ENCODE peak calls at places on chromosome 3, in six cellular contexts. One of them, this sample, is unnamed.

GRCh38 chr3:135784557-135784956 is 181.0 kb upstream of the PPP2R3A start:
- DNase-seq in posterior vena cava: no peak
- DNase-seq in GDM1: no peak
- DNase-seq in HTR-8/SVneo: no peak
- DNase-seq in neural progenitor cell: no peak
- DNase-seq in T-cell: no peak
- DNase-seq in this sample: no peak

GRCh38 chr3:9563851-9564250 is 10.2 kb upstream of the LHFPL4 start:
- DNase-seq in neural progenitor cell: no peak
- DNase-seq in GDM1: no peak
- DNase-seq in HTR-8/SVneo: no peak
- DNase-seq in T-cell: no peak
- DNase-seq in posterior vena cava: no peak
- DNase-seq in this sample: no peak

GRCh38 chr3:58998476-58999117 is 51.2 kb downstream of the CFAP20DC start:
- DNase-seq in posterior vena cava: no peak
- DNase-seq in T-cell: no peak
- DNase-seq in HTR-8/SVneo: peak
- DNase-seq in GDM1: no peak
- DNase-seq in neural progenitor cell: no peak
- DNase-seq in this sample: peak

GRCh38 chr3:127662051-127662469 is 10.7 kb upstream of the ABTB1 start:
- DNase-seq in neural progenitor cell: no peak
- DNase-seq in GDM1: no peak
- DNase-seq in posterior vena cava: peak
- DNase-seq in HTR-8/SVneo: no peak
- DNase-seq in T-cell: no peak
- DNase-seq in this sample: no peak

GRCh38 chr3:90015688-90016356 is 908.4 kb downstream of the EPHA3 start:
- DNase-seq in HTR-8/SVneo: peak
- DNase-seq in T-cell: no peak
- DNase-seq in GDM1: no peak
- DNase-seq in neural progenitor cell: peak
- DNase-seq in posterior vena cava: no peak
- DNase-seq in this sample: no peak

GRCh38 chr3:97742036-97742435 is 22.5 kb upstream of the ARL6 start:
- DNase-seq in neural progenitor cell: no peak
- DNase-seq in GDM1: no peak
- DNase-seq in HTR-8/SVneo: no peak
- DNase-seq in T-cell: no peak
- DNase-seq in posterior vena cava: no peak
- DNase-seq in this sample: no peak

GRCh38 chr3:127006781-127007436 is 24.0 kb downstream of the PLXNA1 start:
- DNase-seq in HTR-8/SVneo: no peak
- DNase-seq in neural progenitor cell: no peak
- DNase-seq in GDM1: no peak
- DNase-seq in T-cell: no peak
- DNase-seq in posterior vena cava: no peak
- DNase-seq in this sample: no peak

GRCh38 chr3:70531063-70531657 is 218.7 kb upstream of the MDFIC2 start:
- DNase-seq in posterior vena cava: no peak
- DNase-seq in T-cell: no peak
- DNase-seq in HTR-8/SVneo: peak
- DNase-seq in GDM1: no peak
- DNase-seq in neural progenitor cell: peak
- DNase-seq in this sample: no peak

GRCh38 chr3:42688487-42689420 is 3.4 kb downstream of the KLHL40 start:
- DNase-seq in neural progenitor cell: no peak
- DNase-seq in GDM1: no peak
- DNase-seq in posterior vena cava: peak
- DNase-seq in HTR-8/SVneo: no peak
- DNase-seq in T-cell: no peak
- DNase-seq in this sample: no peak

GRCh38 chr3:1609416-1609815 is 489.2 kb upstream of the CNTN4 start:
- DNase-seq in T-cell: no peak
- DNase-seq in posterior vena cava: no peak
- DNase-seq in GDM1: no peak
- DNase-seq in neural progenitor cell: no peak
- DNase-seq in HTR-8/SVneo: no peak
- DNase-seq in this sample: no peak

GRCh38 chr3:56917740-56918568 is 116.2 kb upstream of the ARHGEF3 start:
- DNase-seq in posterior vena cava: no peak
- DNase-seq in T-cell: no peak
- DNase-seq in neural progenitor cell: no peak
- DNase-seq in GDM1: no peak
- DNase-seq in HTR-8/SVneo: no peak
- DNase-seq in this sample: no peak

GRCh38 chr3:111831840-111832239 is 27.2 kb upstream of the PHLDB2 start:
- DNase-seq in HTR-8/SVneo: no peak
- DNase-seq in T-cell: no peak
- DNase-seq in posterior vena cava: no peak
- DNase-seq in neural progenitor cell: no peak
- DNase-seq in GDM1: no peak
- DNase-seq in this sample: no peak

GRCh38 chr3:183844606-183845005 is 19.2 kb upstream of the MAP6D1 start:
- DNase-seq in GDM1: no peak
- DNase-seq in posterior vena cava: no peak
- DNase-seq in HTR-8/SVneo: peak
- DNase-seq in T-cell: no peak
- DNase-seq in neural progenitor cell: no peak
- DNase-seq in this sample: peak

GRCh38 chr3:126266291-126266840 is 86.0 kb upstream of the ALDH1L1 start:
- DNase-seq in GDM1: no peak
- DNase-seq in neural progenitor cell: peak
- DNase-seq in T-cell: no peak
- DNase-seq in HTR-8/SVneo: no peak
- DNase-seq in posterior vena cava: no peak
- DNase-seq in this sample: no peak

GRCh38 chr3:190972840-190973270 is 110.4 kb upstream of the GMNC start:
- DNase-seq in HTR-8/SVneo: no peak
- DNase-seq in posterior vena cava: no peak
- DNase-seq in neural progenitor cell: no peak
- DNase-seq in T-cell: no peak
- DNase-seq in GDM1: no peak
- DNase-seq in this sample: no peak

GRCh38 chr3:49868951-49869454 is 703 bp downstream of the CAMKV start:
- DNase-seq in T-cell: no peak
- DNase-seq in posterior vena cava: no peak
- DNase-seq in GDM1: no peak
- DNase-seq in neural progenitor cell: peak
- DNase-seq in HTR-8/SVneo: no peak
- DNase-seq in this sample: no peak

GRCh38 chr3:129122697-129123055 is 1.1 kb upstream of the RAB43 start:
- DNase-seq in posterior vena cava: no peak
- DNase-seq in GDM1: no peak
- DNase-seq in HTR-8/SVneo: no peak
- DNase-seq in neural progenitor cell: no peak
- DNase-seq in T-cell: no peak
- DNase-seq in this sample: no peak

GRCh38 chr3:52393959-52394670 is 50.8 kb downstream of the SEMA3G start:
- DNase-seq in posterior vena cava: peak
- DNase-seq in T-cell: no peak
- DNase-seq in GDM1: no peak
- DNase-seq in neural progenitor cell: no peak
- DNase-seq in HTR-8/SVneo: no peak
- DNase-seq in this sample: no peak

GRCh38 chr3:185308126-185308754 is 54.4 kb upstream of the EHHADH start:
- DNase-seq in GDM1: peak
- DNase-seq in HTR-8/SVneo: peak
- DNase-seq in posterior vena cava: no peak
- DNase-seq in neural progenitor cell: peak
- DNase-seq in T-cell: no peak
- DNase-seq in this sample: peak

GRCh38 chr3:74599564-74599963 is 14.9 kb downstream of the CNTN3 start:
- DNase-seq in HTR-8/SVneo: no peak
- DNase-seq in GDM1: no peak
- DNase-seq in T-cell: no peak
- DNase-seq in neural progenitor cell: no peak
- DNase-seq in posterior vena cava: no peak
- DNase-seq in this sample: no peak

GRCh38 chr3:121629601-121630000 is 31.1 kb downstream of the HCLS1 start:
- DNase-seq in T-cell: no peak
- DNase-seq in neural progenitor cell: no peak
- DNase-seq in posterior vena cava: no peak
- DNase-seq in HTR-8/SVneo: no peak
- DNase-seq in GDM1: no peak
- DNase-seq in this sample: no peak

GRCh38 chr3:153852355-153852754 is 268.8 kb upstream of the ARHGEF26 start:
- DNase-seq in T-cell: no peak
- DNase-seq in HTR-8/SVneo: no peak
- DNase-seq in neural progenitor cell: peak
- DNase-seq in GDM1: no peak
- DNase-seq in posterior vena cava: no peak
- DNase-seq in this sample: no peak

GRCh38 chr3:188253800-188254452 is 100.0 kb downstream of the LPP start:
- DNase-seq in GDM1: no peak
- DNase-seq in neural progenitor cell: no peak
- DNase-seq in posterior vena cava: no peak
- DNase-seq in T-cell: no peak
- DNase-seq in HTR-8/SVneo: no peak
- DNase-seq in this sample: no peak

GRCh38 chr3:481680-482079 is 285.1 kb downstream of the CHL1 start:
- DNase-seq in T-cell: no peak
- DNase-seq in GDM1: no peak
- DNase-seq in posterior vena cava: no peak
- DNase-seq in neural progenitor cell: no peak
- DNase-seq in HTR-8/SVneo: no peak
- DNase-seq in this sample: no peak

GRCh38 chr3:135895106-135895733 is 70.3 kb upstream of the PPP2R3A start:
- DNase-seq in neural progenitor cell: peak
- DNase-seq in T-cell: no peak
- DNase-seq in posterior vena cava: peak
- DNase-seq in GDM1: peak
- DNase-seq in HTR-8/SVneo: peak
- DNase-seq in this sample: peak

GRCh38 chr3:113212155-113212844 is 943 bp downstream of the BOC start:
- DNase-seq in neural progenitor cell: peak
- DNase-seq in T-cell: no peak
- DNase-seq in GDM1: peak
- DNase-seq in posterior vena cava: peak
- DNase-seq in HTR-8/SVneo: peak
- DNase-seq in this sample: no peak

GRCh38 chr3:143847787-143848631 is at the start of gene SLC9A9:
- DNase-seq in HTR-8/SVneo: peak
- DNase-seq in posterior vena cava: no peak
- DNase-seq in GDM1: peak
- DNase-seq in neural progenitor cell: peak
- DNase-seq in T-cell: peak
- DNase-seq in this sample: peak

GRCh38 chr3:125045194-125045593 is 10.6 kb downstream of the HEG1 start:
- DNase-seq in GDM1: no peak
- DNase-seq in neural progenitor cell: no peak
- DNase-seq in posterior vena cava: no peak
- DNase-seq in HTR-8/SVneo: no peak
- DNase-seq in T-cell: no peak
- DNase-seq in this sample: no peak

GRCh38 chr3:171842864-171843511 is at the start of gene TMEM212:
- DNase-seq in HTR-8/SVneo: no peak
- DNase-seq in posterior vena cava: no peak
- DNase-seq in neural progenitor cell: peak
- DNase-seq in T-cell: no peak
- DNase-seq in GDM1: no peak
- DNase-seq in this sample: peak

GRCh38 chr3:88852606-88853005 is 254.8 kb upstream of the EPHA3 start:
- DNase-seq in posterior vena cava: no peak
- DNase-seq in HTR-8/SVneo: no peak
- DNase-seq in neural progenitor cell: no peak
- DNase-seq in GDM1: no peak
- DNase-seq in T-cell: no peak
- DNase-seq in this sample: no peak

GRCh38 chr3:69292959-69293574 is 92.8 kb downstream of the FRMD4B start:
- DNase-seq in GDM1: no peak
- DNase-seq in HTR-8/SVneo: no peak
- DNase-seq in T-cell: no peak
- DNase-seq in posterior vena cava: no peak
- DNase-seq in neural progenitor cell: no peak
- DNase-seq in this sample: no peak

GRCh38 chr3:50508821-50509220 is 5.4 kb upstream of the CACNA2D2 start:
- DNase-seq in HTR-8/SVneo: no peak
- DNase-seq in neural progenitor cell: no peak
- DNase-seq in posterior vena cava: no peak
- DNase-seq in T-cell: no peak
- DNase-seq in GDM1: no peak
- DNase-seq in this sample: no peak

GRCh38 chr3:157204431-157204830 is 44.5 kb upstream of the CCNL1 start:
- DNase-seq in T-cell: no peak
- DNase-seq in HTR-8/SVneo: peak
- DNase-seq in posterior vena cava: no peak
- DNase-seq in GDM1: no peak
- DNase-seq in neural progenitor cell: peak
- DNase-seq in this sample: peak

GRCh38 chr3:188432826-188433525 is 279.0 kb downstream of the LPP start:
- DNase-seq in HTR-8/SVneo: no peak
- DNase-seq in posterior vena cava: no peak
- DNase-seq in GDM1: no peak
- DNase-seq in T-cell: no peak
- DNase-seq in neural progenitor cell: no peak
- DNase-seq in this sample: no peak

GRCh38 chr3:159634414-159634813 is 354.2 kb upstream of the IL12A start:
- DNase-seq in posterior vena cava: no peak
- DNase-seq in GDM1: no peak
- DNase-seq in HTR-8/SVneo: no peak
- DNase-seq in neural progenitor cell: no peak
- DNase-seq in T-cell: no peak
- DNase-seq in this sample: no peak

GRCh38 chr3:23961913-23962312 is 16.8 kb downstream of the NR1D2 start:
- DNase-seq in posterior vena cava: no peak
- DNase-seq in neural progenitor cell: no peak
- DNase-seq in GDM1: no peak
- DNase-seq in T-cell: no peak
- DNase-seq in HTR-8/SVneo: no peak
- DNase-seq in this sample: no peak